ENCODE peak calls at places on chromosomes 5 and 9, in four cellular contexts. R is A673, M is SK-N-SH, L is IMR-90. C is an unnamed sample.

GRCh38 chr5:78660401-78660800 is 11.8 kb upstream of the LHFPL2 start:
- DNase-seq in M (no peak), L (no peak), R (no peak), C (no peak)

GRCh38 chr5:157731272-157732129 is at the start of gene THG1L:
- DNase-seq in R (peak; percentile 98), M (peak; percentile 91), L (peak; percentile 97), C (peak; percentile 98)

GRCh38 chr5:169945831-169946261 is 34.4 kb downstream of the INSYN2B start:
- DNase-seq in L (peak; percentile 95), M (peak; percentile 26), R (peak; percentile 68), C (no peak)

GRCh38 chr9:127366594-127366993 is 30.4 kb upstream of the SLC2A8 start:
- DNase-seq in M (no peak), R (no peak), L (no peak), C (no peak)

GRCh38 chr5:11383506-11384095 is 520.6 kb downstream of the CTNND2 start:
- DNase-seq in M (no peak), L (no peak), R (no peak), C (no peak)

GRCh38 chr5:138754699-138755057 is 1.5 kb downstream of the CTNNA1 start:
- DNase-seq in M (no peak), L (no peak), R (no peak), C (no peak)

GRCh38 chr5:1319436-1320343 is 24.8 kb upstream of the TERT start:
- DNase-seq in M (no peak), R (no peak), L (no peak), C (no peak)

GRCh38 chr5:68099327-68099726 is 116.2 kb upstream of the PIK3R1 start:
- DNase-seq in R (no peak), L (no peak), M (no peak), C (no peak)

GRCh38 chr9:134068742-134069535 is 1.1 kb upstream of the BRD3 start:
- DNase-seq in R (peak; percentile 28), L (peak; percentile 6), M (no peak), C (no peak)

GRCh38 chr5:59790399-59791130 is 103.0 kb downstream of the PDE4D start:
- DNase-seq in R (peak; percentile 24), L (no peak), M (no peak), C (peak; percentile 66)

GRCh38 chr5:126449751-126450271 is 26.6 kb downstream of the GRAMD2B start:
- DNase-seq in M (no peak), R (no peak), L (peak; percentile 77), C (peak; percentile 59)

GRCh38 chr5:174581483-174581882 is 142.9 kb upstream of the MSX2 start:
- DNase-seq in R (peak; percentile 42), M (peak; percentile 29), L (no peak), C (no peak)

GRCh38 chr5:157544623-157544989 is 31.0 kb downstream of the ADAM19 start:
- DNase-seq in M (no peak), L (no peak), R (no peak), C (no peak)

GRCh38 chr5:116585227-116585626 is 10.6 kb upstream of the SEMA6A start:
- DNase-seq in L (no peak), R (no peak), M (no peak), C (no peak)

GRCh38 chr5:122064992-122065391 is 13.1 kb downstream of the LOX start:
- DNase-seq in L (no peak), M (no peak), R (no peak), C (no peak)

GRCh38 chr5:373710-374602 is 52.4 kb downstream of the AHRR start:
- DNase-seq in R (peak; percentile 82), M (peak; percentile 91), L (peak; percentile 77), C (peak; percentile 89)

GRCh38 chr5:61904730-61905129 is 401.3 kb upstream of the KIF2A start:
- DNase-seq in M (no peak), L (no peak), R (no peak), C (no peak)

GRCh38 chr5:34494111-34494755 is 161.9 kb upstream of the RAI14 start:
- DNase-seq in L (peak; percentile 87), R (peak; percentile 46), M (no peak), C (no peak)

GRCh38 chr5:68225911-68226563 is 10.5 kb downstream of the PIK3R1 start:
- DNase-seq in R (no peak), L (no peak), M (no peak), C (no peak)

GRCh38 chr9:104686081-104686480 is 8.2 kb upstream of the OR13D1 start:
- DNase-seq in M (no peak), L (no peak), R (no peak), C (no peak)

GRCh38 chr9:83196946-83197345 is 134.0 kb upstream of the RASEF start:
- DNase-seq in M (no peak), R (no peak), L (no peak), C (no peak)

GRCh38 chr5:148820778-148821395 is 5.5 kb upstream of the ADRB2 start:
- DNase-seq in M (no peak), L (peak; percentile 50), R (peak; percentile 42), C (no peak)

GRCh38 chr5:178536541-178537466 is 53.4 kb downstream of the COL23A1 start:
- DNase-seq in L (no peak), M (no peak), R (no peak), C (no peak)

DNA sequence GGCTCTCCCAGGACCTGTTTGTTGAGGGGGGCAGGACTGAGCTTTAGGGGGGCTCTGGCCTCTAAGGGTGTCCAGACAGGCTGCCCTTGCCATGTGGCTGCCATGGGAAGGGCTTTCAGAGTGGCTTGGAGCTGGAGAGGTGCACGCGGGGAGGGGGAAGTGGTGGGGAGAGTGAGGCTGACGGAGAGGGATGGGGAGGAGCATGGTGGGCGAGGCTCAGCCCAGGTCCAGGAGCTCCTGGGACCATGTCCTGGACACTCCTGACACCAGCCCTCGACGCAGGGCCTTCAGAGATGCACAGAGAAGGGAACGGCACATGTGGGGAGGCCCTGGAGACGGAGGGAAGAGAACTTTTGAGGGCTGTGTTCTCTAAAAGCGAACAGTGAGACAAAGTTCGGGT is 2.4 kb downstream of the SPAAR start:
- DNase-seq in R (no peak), M (no peak), L (no peak), C (no peak)
- H3K4me1 ChIP-seq in R (peaks cover 30% of the 10 kb centered on the region), M (peaks cover 27% of the 10 kb centered on the region), L (peaks cover 31% of the 10 kb centered on the region), C (peaks cover 60% of the 10 kb centered on the region)

GRCh38 chr9:93115486-93115885 is 18.6 kb downstream of the NINJ1 start:
- DNase-seq in R (no peak), L (no peak), M (no peak), C (no peak)
- H3K4me1 ChIP-seq in R (no peaks in the 10 kb centered on the region), L (peaks cover 14% of the 10 kb centered on the region), M (no peaks in the 10 kb centered on the region), C (peaks cover 15% of the 10 kb centered on the region)

GRCh38 chr9:137873858-137874363 is 3.7 kb upstream of the CACNA1B start:
- DNase-seq in M (no peak), R (no peak), L (no peak), C (no peak)
- H3K4me1 ChIP-seq in M (no peaks in the 10 kb centered on the region), R (no peaks in the 10 kb centered on the region), L (no peaks in the 10 kb centered on the region), C (no peaks in the 10 kb centered on the region)

GRCh38 chr9:70409280-70409679 is 5.2 kb downstream of the KLF9 start:
- DNase-seq in M (no peak), L (no peak), R (no peak), C (no peak)

GRCh38 chr9:70411141-70411929 is 3.1 kb downstream of the KLF9 start:
- DNase-seq in R (no peak), L (peak; percentile 75), M (no peak), C (peak; percentile 43)

GRCh38 chr9:70408393-70409040 is 5.9 kb downstream of the KLF9 start:
- DNase-seq in M (no peak), R (no peak), L (no peak), C (no peak)

GRCh38 chr9:70410368-70410767 is 4.1 kb downstream of the KLF9 start:
- DNase-seq in L (peak; percentile 65), M (no peak), R (no peak), C (no peak)

DNA sequence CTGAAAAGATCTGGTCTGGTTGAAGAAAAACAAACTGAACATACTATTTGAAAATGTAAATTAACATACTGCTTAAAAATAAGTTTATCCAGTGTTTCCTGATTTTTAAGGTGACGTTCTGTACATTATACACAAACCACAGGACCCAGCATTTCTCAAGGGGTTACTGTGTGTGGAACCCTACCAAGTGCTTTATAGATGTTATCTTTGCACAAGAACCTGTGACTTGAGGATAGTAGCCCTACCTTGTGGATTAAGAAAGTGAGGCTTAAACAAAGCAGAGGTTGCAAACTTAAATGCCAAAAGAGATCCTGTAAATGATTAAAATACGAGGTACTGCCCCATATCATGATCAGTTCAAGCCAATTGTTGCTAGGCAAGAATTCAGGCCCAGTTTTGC is 4.7 kb downstream of the KLF9 start:
- DNase-seq in M (no peak), R (no peak), L (no peak), C (no peak)
- H3K4me1 ChIP-seq in M (peaks cover 32% of the 10 kb centered on the region), R (peaks cover 18% of the 10 kb centered on the region), L (peaks cover 24% of the 10 kb centered on the region), C (peaks cover 68% of the 10 kb centered on the region)

GRCh38 chr9:87826331-87826730 is 56.3 kb upstream of the SPATA31E1 start:
- DNase-seq in R (no peak), M (no peak), L (no peak), C (no peak)

GRCh38 chr9:87827341-87827740 is 55.3 kb upstream of the SPATA31E1 start:
- DNase-seq in R (no peak), L (no peak), M (no peak), C (no peak)

GRCh38 chr9:87829756-87830155 is 52.9 kb upstream of the SPATA31E1 start:
- DNase-seq in L (no peak), M (no peak), R (no peak), C (no peak)

GRCh38 chr9:87824886-87825285 is 57.8 kb upstream of the SPATA31E1 start:
- DNase-seq in M (no peak), R (no peak), L (no peak), C (no peak)

DNA sequence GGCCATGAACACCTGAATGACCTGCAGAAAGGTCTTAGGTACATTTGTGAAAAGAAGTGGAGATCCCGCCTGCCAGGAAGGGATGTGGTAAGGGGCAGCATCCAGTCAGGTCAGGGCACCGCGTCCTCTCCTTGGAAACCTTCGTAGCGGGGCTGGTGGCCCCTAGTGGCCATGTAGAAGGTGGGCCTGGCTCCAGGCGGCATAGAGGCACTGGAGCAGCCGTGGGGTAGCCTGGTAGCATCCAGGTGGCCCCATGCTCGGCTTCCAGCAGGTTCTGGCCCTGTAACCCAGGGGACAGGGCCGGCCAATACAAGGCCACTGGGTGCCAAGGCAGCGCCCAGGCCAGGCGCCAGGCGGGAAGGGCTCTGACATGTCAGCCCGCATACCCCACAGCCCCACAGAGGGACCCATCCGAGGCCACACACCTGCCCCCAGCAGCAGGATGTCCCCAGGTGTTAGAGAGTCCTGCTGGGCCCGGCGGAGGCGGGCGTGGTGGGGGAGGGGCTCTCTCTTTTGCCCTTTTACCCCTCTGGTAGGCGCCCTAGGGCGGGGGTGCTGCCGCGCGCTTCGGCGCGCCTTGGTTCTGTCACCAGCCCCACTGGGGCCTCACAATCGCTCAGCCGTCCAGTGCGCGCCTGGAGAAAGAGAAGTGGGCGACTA is 58.3 kb upstream of the SPATA31E1 start:
- DNase-seq in L (no peak), R (no peak), M (no peak), C (no peak)
- H3K4me1 ChIP-seq in L (no peaks in the 10 kb centered on the region), R (no peaks in the 10 kb centered on the region), M (no peaks in the 10 kb centered on the region), C (no peaks in the 10 kb centered on the region)

GRCh38 chr9:37134166-37134565 is 13.8 kb downstream of the ZCCHC7 start:
- DNase-seq in R (no peak), M (no peak), L (no peak), C (no peak)
- H3K4me1 ChIP-seq in R (peaks cover 27% of the 10 kb centered on the region), M (peaks cover 2% of the 10 kb centered on the region), L (no peaks in the 10 kb centered on the region), C (peaks cover 13% of the 10 kb centered on the region)

GRCh38 chr5:150762216-150762615 is 3.4 kb upstream of the DCTN4 start:
- DNase-seq in R (no peak), M (no peak), L (no peak), C (no peak)
- H3K4me1 ChIP-seq in R (peaks cover 12% of the 10 kb centered on the region), M (peaks cover 6% of the 10 kb centered on the region), L (peaks cover 9% of the 10 kb centered on the region), C (peaks cover 11% of the 10 kb centered on the region)

C was measured in CD4-positive, CD25-positive, alpha-beta regulatory T cell.